ENCODE peak calls at places on chromosomes 4 and X, in nine cellular contexts. L, I, E, O, U, B, Y, P and S are unnamed samples.
A peak's percentile ranks its signal among the peaks of the same experiment; 100 is the strongest.

GRCh38 chr4:160143574-160143973 is 1040.7 kb downstream of the RAPGEF2 start:
- DNase-seq in O (no peak), Y (no peak), I (no peak), E (no peak), L (no peak), U (peak; percentile 31), P (no peak), B (no peak), S (no peak)

GRCh38 chrX:2497961-2498780 is 2.6 kb downstream of the DHRSX start:
- DNase-seq in O (no peak), B (no peak), E (peak; percentile 36), L (no peak), I (peak; percentile 44), U (peak; percentile 69), Y (peak; percentile 43), P (peak; percentile 55), S (peak; percentile 84)

GRCh38 chr4:163558539-163559044 is 64.1 kb downstream of the TMA16 start:
- DNase-seq in U (no peak), Y (no peak), L (no peak), B (no peak), O (no peak), I (peak; percentile 27), E (no peak), P (no peak), S (no peak)

GRCh38 chrX:33457102-33457501 is 245.8 kb upstream of the DMD start:
- DNase-seq in U (no peak), E (no peak), I (no peak), O (no peak), B (no peak), L (no peak), P (no peak), Y (no peak), S (no peak)

GRCh38 chrX:65705439-65705838 is 38.0 kb downstream of the MSN start:
- DNase-seq in P (no peak), U (no peak), I (no peak), E (no peak), Y (no peak), B (no peak), O (no peak), L (no peak), S (no peak)

GRCh38 chrX:15848576-15848975 is 6.0 kb downstream of the AP1S2 start:
- DNase-seq in O (no peak), L (no peak), I (no peak), U (no peak), Y (peak; percentile 7), E (no peak), P (no peak), B (no peak), S (no peak)

GRCh38 chr4:89024051-89024675 is 32.8 kb downstream of the FAM13A start:
- DNase-seq in E (peak; percentile 67), O (peak; percentile 56), P (peak; percentile 77), B (peak; percentile 65), U (peak; percentile 77), I (peak; percentile 61), Y (peak; percentile 87), L (peak; percentile 74), S (peak; percentile 71)

GRCh38 chr4:70399319-70399718 is 1.6 kb downstream of the OPRPN start:
- DNase-seq in L (no peak), I (no peak), B (no peak), O (no peak), Y (no peak), U (no peak), E (peak; percentile 16), P (no peak), S (no peak)

GRCh38 chr4:1012031-1012739 is 759 bp downstream of the FGFRL1 start:
- DNase-seq in Y (no peak), I (peak; percentile 57), U (peak; percentile 71), L (no peak), E (peak; percentile 81), P (peak; percentile 34), O (no peak), B (peak; percentile 47), S (no peak)

GRCh38 chr4:23768541-23768940 is 121.3 kb downstream of the PPARGC1A start:
- DNase-seq in I (no peak), B (no peak), O (no peak), Y (no peak), L (no peak), E (peak; percentile 54), U (no peak), P (no peak), S (no peak)

GRCh38 chr4:111433436-111433835 is 711.8 kb upstream of the FAM241A start:
- DNase-seq in U (no peak), E (peak; percentile 5), O (no peak), B (no peak), P (no peak), I (no peak), L (no peak), Y (no peak), S (no peak)

GRCh38 chr4:76212851-76213414 is 691 bp downstream of the SCARB2 start:
- DNase-seq in B (no peak), O (peak; percentile 76), U (peak; percentile 55), I (no peak), L (peak; percentile 2), E (peak; percentile 14), Y (peak; percentile 44), P (peak; percentile 65), S (no peak)

GRCh38 chr4:40311811-40312346 is 23.3 kb upstream of the CHRNA9 start:
- DNase-seq in U (no peak), P (no peak), L (no peak), I (no peak), Y (no peak), E (no peak), O (no peak), B (no peak), S (no peak)

GRCh38 chrX:149248073-149248625 is 257.0 kb downstream of the IDS start:
- DNase-seq in E (peak; percentile 1), P (no peak), Y (peak; percentile 75), U (no peak), O (no peak), B (peak; percentile 79), L (no peak), I (no peak), S (no peak)

GRCh38 chrX:21990812-21991211 is 41.3 kb upstream of the PHEX start:
- DNase-seq in O (no peak), L (no peak), P (peak; percentile 37), I (no peak), B (no peak), U (no peak), E (no peak), Y (no peak), S (no peak)